ENCODE peak calls at places on chromosomes 12 and 14, in eight cellular contexts. One of them, this sample, is unnamed.
A peak's percentile ranks its signal among the peaks of the same experiment; 100 is the strongest.

GRCh38 chr12:132886529-132887477 is 602 bp downstream of the CHFR start:
- DNase-seq in M059J: peak; percentile 21
- DNase-seq in heart left ventricle: peak; percentile 15
- DNase-seq in Ammon's horn: peak; percentile 19
- DNase-seq in NCI-H1092: no peak
- DNase-seq in astrocyte of the cerebellum: no peak
- DNase-seq in NCI-H187: no peak
- DNase-seq in cardiac muscle cell: peak; percentile 21
- DNase-seq in this sample: no peak

GRCh38 chr14:21106506-21107359 is 5.9 kb downstream of the TMEM253 start:
- DNase-seq in M059J: peak; percentile 77
- DNase-seq in heart left ventricle: peak; percentile 80
- DNase-seq in Ammon's horn: peak; percentile 91
- DNase-seq in NCI-H1092: peak; percentile 67
- DNase-seq in astrocyte of the cerebellum: peak; percentile 59
- DNase-seq in NCI-H187: peak; percentile 69
- DNase-seq in cardiac muscle cell: peak; percentile 84
- DNase-seq in this sample: peak; percentile 75

GRCh38 chr14:38143651-38144505 is 63.8 kb upstream of the SSTR1 start:
- DNase-seq in M059J: peak; percentile 61
- DNase-seq in heart left ventricle: no peak
- DNase-seq in Ammon's horn: peak; percentile 20
- DNase-seq in NCI-H1092: no peak
- DNase-seq in astrocyte of the cerebellum: peak; percentile 76
- DNase-seq in NCI-H187: no peak
- DNase-seq in cardiac muscle cell: peak; percentile 69
- DNase-seq in this sample: peak; percentile 18

GRCh38 chr12:103505371-103506236 is 9.8 kb upstream of the C12orf42 start:
- DNase-seq in M059J: peak; percentile 56
- DNase-seq in heart left ventricle: no peak
- DNase-seq in Ammon's horn: no peak
- DNase-seq in NCI-H1092: no peak
- DNase-seq in astrocyte of the cerebellum: no peak
- DNase-seq in NCI-H187: no peak
- DNase-seq in cardiac muscle cell: no peak
- DNase-seq in this sample: peak; percentile 98

GRCh38 chr12:106307176-106307575 is 4.6 kb downstream of the TCP11L2 start:
- DNase-seq in M059J: no peak
- DNase-seq in heart left ventricle: no peak
- DNase-seq in Ammon's horn: no peak
- DNase-seq in NCI-H1092: no peak
- DNase-seq in astrocyte of the cerebellum: no peak
- DNase-seq in NCI-H187: no peak
- DNase-seq in cardiac muscle cell: no peak
- DNase-seq in this sample: no peak

GRCh38 chr12:40002178-40003169 is 103.4 kb downstream of the SLC2A13 start:
- DNase-seq in M059J: no peak
- DNase-seq in heart left ventricle: no peak
- DNase-seq in Ammon's horn: no peak
- DNase-seq in NCI-H1092: no peak
- DNase-seq in astrocyte of the cerebellum: no peak
- DNase-seq in NCI-H187: no peak
- DNase-seq in cardiac muscle cell: no peak
- DNase-seq in this sample: peak; percentile 90

GRCh38 chr14:82657186-82657675 is 1123.6 kb upstream of the SEL1L start:
- DNase-seq in M059J: no peak
- DNase-seq in heart left ventricle: no peak
- DNase-seq in Ammon's horn: no peak
- DNase-seq in NCI-H1092: no peak
- DNase-seq in astrocyte of the cerebellum: no peak
- DNase-seq in NCI-H187: no peak
- DNase-seq in cardiac muscle cell: no peak
- DNase-seq in this sample: no peak

GRCh38 chr14:79840068-79840467 is 371.2 kb downstream of the DIO2 start:
- DNase-seq in M059J: no peak
- DNase-seq in heart left ventricle: no peak
- DNase-seq in Ammon's horn: no peak
- DNase-seq in NCI-H1092: no peak
- DNase-seq in astrocyte of the cerebellum: no peak
- DNase-seq in NCI-H187: no peak
- DNase-seq in cardiac muscle cell: peak; percentile 11
- DNase-seq in this sample: no peak

GRCh38 chr12:56001446-56002100 is 4.5 kb downstream of the SUOX start:
- DNase-seq in M059J: no peak
- DNase-seq in heart left ventricle: no peak
- DNase-seq in Ammon's horn: no peak
- DNase-seq in NCI-H1092: no peak
- DNase-seq in astrocyte of the cerebellum: no peak
- DNase-seq in NCI-H187: no peak
- DNase-seq in cardiac muscle cell: no peak
- DNase-seq in this sample: peak; percentile 75

This sample was measured in renal cortical epithelial cell.